ENCODE peak calls at places on chromosomes 2 and 18, in five cellular contexts. B is IMR-90, D is lower leg skin, L is K562, J is tibial nerve. R is an unnamed sample.

GRCh38 chr2:210072922-210073509 is 70.6 kb downstream of the RPE start:
- DNase-seq in B (peak), D (no peak), L (peak), J (no peak), R (peak)

GRCh38 chr18:3966246-3966984 is 488.7 kb downstream of the DLGAP1 start:
- DNase-seq in B (peak), D (no peak), L (no peak), J (no peak), R (no peak)

GRCh38 chr2:74499269-74499939 is at the start of gene LBX2:
- DNase-seq in B (no peak), D (no peak), L (no peak), J (no peak), R (no peak)

GRCh38 chr2:197464180-197464579 is 10.8 kb downstream of the COQ10B start:
- DNase-seq in B (peak), D (no peak), L (no peak), J (no peak), R (no peak)

GRCh38 chr2:231900975-231901374 is 25.2 kb downstream of the NPPC start:
- DNase-seq in B (no peak), D (no peak), L (peak), J (no peak), R (no peak)

GRCh38 chr2:62884514-62884913 is 166.1 kb upstream of the OTX1 start:
- DNase-seq in B (peak), D (no peak), L (no peak), J (no peak), R (peak)

GRCh38 chr18:60649816-60650215 is 277.2 kb upstream of the MC4R start:
- DNase-seq in B (no peak), D (no peak), L (no peak), J (no peak), R (no peak)

GRCh38 chr2:221563601-221564000 is 8.5 kb downstream of the EPHA4 start:
- DNase-seq in B (no peak), D (no peak), L (no peak), J (no peak), R (no peak)

GRCh38 chr2:238509903-238510302 is 83.2 kb downstream of the ASB1 start:
- DNase-seq in B (no peak), D (no peak), L (no peak), J (no peak), R (no peak)

GRCh38 chr2:156797832-156798231 is 361.7 kb downstream of the GPD2 start:
- DNase-seq in B (no peak), D (no peak), L (no peak), J (no peak), R (no peak)

DNA sequence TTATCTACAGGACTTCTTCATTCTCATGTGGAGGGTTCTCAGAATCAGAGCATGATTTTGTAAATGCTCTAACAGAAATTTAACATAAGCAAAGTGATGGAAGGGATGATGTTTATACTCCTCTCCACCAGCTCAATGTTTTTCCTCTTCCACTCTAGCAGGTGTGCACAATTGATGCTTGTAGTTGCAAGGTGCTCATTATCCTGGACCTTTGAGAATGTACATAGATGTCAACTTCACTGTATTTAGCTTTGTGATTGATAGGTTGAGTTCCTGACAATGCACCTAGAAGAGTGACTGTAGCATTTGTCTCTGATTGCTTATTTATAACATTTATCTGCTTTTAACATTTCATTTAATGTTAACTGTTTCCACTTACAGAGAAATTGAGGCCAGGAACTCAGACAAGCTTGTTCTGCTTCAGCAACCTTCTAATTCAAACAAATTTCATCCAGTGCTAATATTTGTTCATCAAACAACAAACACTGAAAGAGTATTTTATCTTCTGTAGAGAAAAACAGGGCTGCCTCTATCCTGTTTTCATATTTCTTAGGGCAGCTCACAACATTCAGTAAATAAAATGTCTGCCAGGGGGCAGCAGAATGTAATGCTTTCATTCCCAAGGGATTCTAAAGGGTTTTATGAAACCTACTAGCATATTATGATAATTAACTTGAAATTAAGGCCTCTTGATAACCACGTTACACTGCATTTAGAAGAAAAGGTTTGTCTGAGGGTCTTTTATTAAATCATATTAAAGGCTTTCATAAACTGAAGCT is 127.9 kb upstream of the NOL4 start:
- DNase-seq in B (no peak), D (no peak), L (no peak), J (no peak), R (no peak)
- TF ChIP-seq CTCF in B (peak), D (no peak), L (no peak), J (peak), R (no peak)

GRCh38 chr2:175025946-175026345 is 20.8 kb upstream of the CHN1 start:
- DNase-seq in B (no peak), D (no peak), L (no peak), J (no peak), R (no peak)

GRCh38 chr2:175027755-175028154 is 22.6 kb upstream of the CHN1 start:
- DNase-seq in B (no peak), D (no peak), L (no peak), J (no peak), R (no peak)

GRCh38 chr2:175026385-175026784 is 21.2 kb upstream of the CHN1 start:
- DNase-seq in B (no peak), D (no peak), L (no peak), J (no peak), R (no peak)

GRCh38 chr2:175034728-175035127 is 29.5 kb upstream of the CHN1 start:
- DNase-seq in B (no peak), D (no peak), L (no peak), J (no peak), R (no peak)

GRCh38 chr2:175030380-175031271 is 25.4 kb upstream of the CHN1 start:
- DNase-seq in B (peak), D (no peak), L (no peak), J (peak), R (peak)
- TF ChIP-seq CTCF in B (peak), D (no peak), L (peak), J (peak), R (peak)

GRCh38 chr2:55011741-55012574 is 38.3 kb downstream of the RTN4 start:
- DNase-seq in B (no peak), D (no peak), L (no peak), J (no peak), R (no peak)
- TF ChIP-seq CTCF in B (no peak), D (no peak), L (no peak), J (no peak), R (no peak)

GRCh38 chr2:68441179-68441993 is 25.7 kb downstream of the FBXO48 start:
- DNase-seq in B (peak), D (peak), L (peak), J (peak), R (peak)
- TF ChIP-seq CTCF in B (peak), D (peak), L (peak), J (peak), R (peak)

GRCh38 chr2:73291461-73292315 is 1.7 kb downstream of the EGR4 start:
- DNase-seq in B (no peak), D (no peak), L (no peak), J (no peak), R (no peak)
- TF ChIP-seq CTCF in B (no peak), D (no peak), L (no peak), J (no peak), R (no peak)

GRCh38 chr18:70931942-70932814 is 643.3 kb downstream of the SOCS6 start:
- DNase-seq in B (peak), D (no peak), L (no peak), J (peak), R (peak)
- TF ChIP-seq CTCF in B (peak), D (no peak), L (no peak), J (peak), R (peak)

DNA sequence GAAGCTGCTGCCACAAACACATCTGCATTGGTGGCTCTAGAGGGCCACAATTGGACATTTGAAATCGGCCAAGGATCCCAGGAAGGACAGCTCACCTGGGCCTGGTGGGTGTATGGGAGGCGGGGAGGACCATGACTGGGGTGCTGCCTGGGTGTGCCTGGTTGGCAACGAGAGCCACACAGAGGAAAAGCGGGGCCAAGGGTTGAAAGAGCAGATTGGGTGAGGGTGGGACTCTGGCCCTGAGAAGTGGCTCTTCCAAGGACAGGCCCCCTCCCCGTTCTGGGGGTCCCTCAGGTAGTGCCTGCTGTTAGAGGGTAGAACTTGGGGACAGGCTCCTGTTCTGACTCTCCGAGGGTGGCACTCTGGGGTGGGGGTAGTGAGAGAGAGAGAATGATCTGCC is 102.9 kb downstream of the CLIP4 start:
- DNase-seq in B (no peak), D (peak), L (no peak), J (no peak), R (no peak)
- TF ChIP-seq CTCF in B (no peak), D (no peak), L (no peak), J (no peak), R (no peak)

GRCh38 chr18:51250458-51251024 is 53.1 kb upstream of the MEX3C start:
- DNase-seq in B (no peak), D (no peak), L (no peak), J (no peak), R (no peak)
- TF ChIP-seq CTCF in B (no peak), D (no peak), L (no peak), J (no peak), R (no peak)

R was measured in HFFc6.